ENCODE peak calls at places on chromosomes 6 and 20, in ten cellular contexts. U is aorta; Q is CD8-positive, alpha-beta T cell; C is upper lobe of right lung; I is MM.1S; X is psoas muscle; A is neuronal stem cell; G is mesenchymal stem cell; Y is heart right ventricle; R is adipocyte. P is an unnamed sample.
A peak's percentile ranks its signal among the peaks of the same experiment; 100 is the strongest.

GRCh38 chr6:63527658-63528514 is 44.4 kb upstream of the LOC128125822 start:
- DNase-seq in R (peak; percentile 43), U (no peak), C (no peak), I (no peak), A (no peak), G (peak; percentile 100), X (peak; percentile 25), Q (no peak), Y (no peak), P (peak; percentile 96)

GRCh38 chr20:59811681-59812171 is 121.7 kb downstream of the SYCP2 start:
- DNase-seq in Q (peak; percentile 25), I (no peak), Y (no peak), C (no peak), X (no peak), U (no peak), G (no peak), R (no peak), A (no peak), P (no peak)

GRCh38 chr20:64212750-64213149 is 42.8 kb upstream of the PCMTD2 start:
- DNase-seq in A (no peak), C (no peak), Q (no peak), X (peak; percentile 37), I (no peak), Y (peak; percentile 74), R (peak; percentile 68), G (peak; percentile 33), U (no peak), P (peak; percentile 79)

GRCh38 chr6:112501705-112502104 is 154.6 kb downstream of the RFPL4B start:
- DNase-seq in Q (no peak), I (no peak), C (no peak), U (no peak), R (peak; percentile 37), Y (peak; percentile 20), G (peak; percentile 92), A (peak; percentile 67), X (no peak), P (no peak)

GRCh38 chr6:169415179-169415578 is 161.5 kb upstream of the THBS2 start:
- DNase-seq in U (no peak), X (no peak), I (no peak), G (peak; percentile 3), Q (no peak), Y (no peak), C (no peak), A (no peak), R (peak; percentile 7), P (peak; percentile 28)

GRCh38 chr6:43695078-43695966 is 7.7 kb upstream of the MRPS18A start:
- DNase-seq in U (no peak), Q (no peak), X (no peak), G (no peak), C (peak; percentile 74), R (no peak), Y (peak; percentile 55), I (no peak), A (no peak), P (no peak)

GRCh38 chr6:122746708-122747107 is 32.8 kb upstream of the FABP7 start:
- DNase-seq in I (no peak), A (no peak), Q (no peak), G (no peak), U (no peak), C (peak; percentile 72), R (no peak), Y (no peak), X (no peak), P (no peak)

GRCh38 chr6:140275725-140276124 is 901.3 kb upstream of the CITED2 start:
- DNase-seq in I (no peak), G (no peak), U (no peak), Y (no peak), R (no peak), A (no peak), X (no peak), Q (no peak), C (no peak), P (no peak)

GRCh38 chr6:56278186-56278585 is 30.8 kb upstream of the COL21A1 start:
- DNase-seq in G (peak; percentile 10), R (no peak), Q (no peak), A (peak; percentile 70), C (no peak), I (no peak), X (no peak), Y (no peak), U (no peak), P (no peak)

GRCh38 chr6:158663465-158664167 is 13.8 kb downstream of the SYTL3 start:
- DNase-seq in U (no peak), C (no peak), Q (no peak), Y (no peak), G (no peak), I (no peak), A (no peak), R (no peak), X (no peak), P (no peak)

GRCh38 chr20:17916365-17916996 is 52.1 kb downstream of the SNX5 start:
- DNase-seq in A (no peak), X (no peak), U (peak; percentile 57), G (no peak), R (peak; percentile 44), Q (no peak), I (no peak), C (no peak), Y (no peak), P (peak; percentile 29)

GRCh38 chr6:97110149-97110548 is 172.9 kb downstream of the MMS22L start:
- DNase-seq in U (no peak), R (no peak), Y (no peak), I (no peak), A (no peak), C (no peak), X (no peak), G (no peak), Q (no peak), P (no peak)

GRCh38 chr6:8552023-8552422 is 116.7 kb upstream of the SLC35B3 start:
- DNase-seq in U (no peak), G (no peak), R (no peak), X (no peak), Q (no peak), Y (no peak), I (no peak), A (no peak), C (no peak), P (no peak)

GRCh38 chr6:151445482-151445881 is 6.4 kb downstream of the RMND1 start:
- DNase-seq in U (no peak), I (no peak), Q (no peak), A (no peak), C (no peak), G (peak; percentile 50), R (peak; percentile 77), Y (no peak), X (no peak), P (peak; percentile 62)

GRCh38 chr6:41805830-41806774 is 18.6 kb downstream of the TOMM6 start:
- DNase-seq in R (no peak), U (no peak), A (no peak), G (no peak), Y (no peak), I (no peak), C (no peak), X (no peak), Q (no peak), P (no peak)

GRCh38 chr6:160051390-160051789 is 70.2 kb upstream of the SLC22A1 start:
- DNase-seq in G (no peak), Q (no peak), A (no peak), C (no peak), R (no peak), Y (no peak), X (no peak), I (no peak), U (no peak), P (no peak)

GRCh38 chr20:33209789-33210188 is 7.4 kb upstream of the BPIFA3 start:
- DNase-seq in G (peak; percentile 61), I (peak; percentile 64), Y (peak; percentile 72), X (peak; percentile 38), C (peak; percentile 82), U (peak; percentile 61), R (peak; percentile 78), A (peak; percentile 85), Q (no peak), P (peak; percentile 78)

DNA sequence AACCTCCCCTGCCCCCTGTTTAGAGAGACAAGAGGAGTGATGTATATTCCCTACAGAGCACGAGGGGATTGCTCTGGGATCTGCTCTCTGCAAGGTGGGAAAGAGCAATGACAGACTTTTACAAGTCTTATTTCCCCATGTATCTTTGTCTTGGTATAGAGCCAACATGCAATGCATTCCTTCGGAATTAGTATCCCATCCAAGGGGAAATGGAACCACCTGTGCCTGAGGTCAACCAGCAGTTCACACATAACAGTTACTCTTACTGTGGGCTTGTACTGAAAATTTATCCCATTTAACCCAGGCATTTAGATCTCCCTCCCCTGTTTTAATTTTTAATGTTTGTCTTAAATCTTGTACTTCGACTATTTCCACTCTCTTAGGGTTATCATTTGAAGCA is 250.4 kb downstream of the C6orf118 start:
- DNase-seq in C (no peak), Q (no peak), I (no peak), G (no peak), R (no peak), Y (no peak), A (no peak), X (no peak), U (no peak), P (peak; percentile 45)
- H3K9me3 ChIP-seq in C (no peaks in the 10 kb centered on the region), Q (no peaks in the 10 kb centered on the region), I (no peaks in the 10 kb centered on the region), G (no peaks in the 10 kb centered on the region), R (no peaks in the 10 kb centered on the region), Y (no peaks in the 10 kb centered on the region), A (no peaks in the 10 kb centered on the region), X (no peaks in the 10 kb centered on the region), U (no peaks in the 10 kb centered on the region), P (no peaks in the 10 kb centered on the region)

GRCh38 chr6:4383910-4384637 is 248.7 kb upstream of the ECI2 start:
- DNase-seq in A (no peak), I (no peak), R (no peak), Q (no peak), G (peak; percentile 40), C (no peak), U (no peak), Y (no peak), X (no peak), P (no peak)
- H3K9me3 ChIP-seq in A (peaks cover 7% of the 10 kb centered on the region), I (no peaks in the 10 kb centered on the region), R (peaks cover 32% of the 10 kb centered on the region), Q (no peaks in the 10 kb centered on the region), G (peaks cover 40% of the 10 kb centered on the region), C (peaks cover 15% of the 10 kb centered on the region), U (peaks cover 13% of the 10 kb centered on the region), Y (peaks cover 11% of the 10 kb centered on the region), X (peaks cover 11% of the 10 kb centered on the region), P (no peaks in the 10 kb centered on the region)

GRCh38 chr6:167722634-167723309 is 103.9 kb upstream of the AFDN start:
- DNase-seq in Y (peak; percentile 26), X (no peak), C (no peak), R (no peak), A (no peak), U (no peak), G (no peak), I (no peak), Q (peak; percentile 44), P (no peak)
- H3K9me3 ChIP-seq in Y (no peaks in the 10 kb centered on the region), X (no peaks in the 10 kb centered on the region), C (no peaks in the 10 kb centered on the region), R (peaks cover 30% of the 10 kb centered on the region), A (no peaks in the 10 kb centered on the region), U (peaks cover 4% of the 10 kb centered on the region), G (peaks cover 12% of the 10 kb centered on the region), I (no peaks in the 10 kb centered on the region), Q (no peaks in the 10 kb centered on the region), P (no peaks in the 10 kb centered on the region)

GRCh38 chr20:13384132-13384531 is 163.1 kb downstream of the ISM1 start:
- DNase-seq in Q (no peak), R (no peak), Y (no peak), U (no peak), I (no peak), G (no peak), A (no peak), C (no peak), X (no peak), P (no peak)

DNA sequence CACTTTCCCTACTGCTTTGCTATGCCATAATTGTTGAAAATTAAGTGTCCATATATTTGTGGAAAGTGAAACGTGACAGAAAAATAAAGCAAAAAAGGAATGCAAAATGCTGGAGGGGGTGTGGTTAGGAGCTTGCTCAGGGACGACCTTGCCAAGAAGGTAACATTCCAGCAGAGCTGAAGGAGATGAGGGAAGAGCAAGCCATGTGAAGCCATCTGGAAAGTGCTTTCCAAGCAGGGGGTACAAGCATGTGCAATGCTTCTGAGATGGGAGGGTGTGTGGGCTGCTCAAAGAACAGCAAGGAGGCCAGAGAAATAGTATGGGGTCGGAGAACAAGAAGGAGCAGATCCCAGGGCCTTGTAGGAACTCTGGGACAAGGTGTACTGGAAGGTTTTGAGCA is 161.7 kb downstream of the ISM1 start:
- DNase-seq in X (no peak), A (no peak), R (no peak), Y (no peak), I (no peak), G (no peak), Q (no peak), U (no peak), C (no peak), P (no peak)
- H3K9me3 ChIP-seq in X (no peaks in the 10 kb centered on the region), A (peaks cover 6% of the 10 kb centered on the region), R (peaks cover 5% of the 10 kb centered on the region), Y (peaks cover 13% of the 10 kb centered on the region), I (no peaks in the 10 kb centered on the region), G (peaks cover 2% of the 10 kb centered on the region), Q (no peaks in the 10 kb centered on the region), U (peaks cover 12% of the 10 kb centered on the region), C (no peaks in the 10 kb centered on the region), P (no peaks in the 10 kb centered on the region)